ENCODE peak calls at places on chromosomes 12 and 14, in eight cellular contexts. J is OCI-LY7, Y is uterus, Q is right atrium auricular region, H is body of pancreas, W is right cardiac atrium, D is A549, B is heart right ventricle. U is an unnamed sample.
A peak's percentile ranks its signal among the peaks of the same experiment; 100 is the strongest.

GRCh38 chr12:105433804-105434203 is 103.3 kb downstream of the C12orf75 start:
- DNase-seq in Y (no peak), J (no peak), H (no peak), B (no peak), D (no peak), Q (no peak), W (no peak), U (no peak)

GRCh38 chr12:52310622-52311281 is 10.4 kb downstream of the KRT83 start:
- DNase-seq in Y (no peak), D (peak; percentile 26), H (no peak), W (no peak), B (no peak), Q (no peak), J (no peak), U (no peak)

GRCh38 chr14:80215081-80215480 is 3.8 kb upstream of the DIO2 start:
- DNase-seq in W (no peak), D (no peak), Y (no peak), H (no peak), B (no peak), J (no peak), Q (no peak), U (no peak)

GRCh38 chr12:53053223-53054111 is 3.6 kb downstream of the TNS2 start:
- DNase-seq in H (peak; percentile 86), W (peak; percentile 83), Y (peak; percentile 57), Q (no peak), J (peak; percentile 45), B (peak; percentile 57), D (peak; percentile 70), U (peak; percentile 84)

GRCh38 chr14:19947413-19948090 is 16.8 kb downstream of the OR4K1 start:
- DNase-seq in D (no peak), W (no peak), H (no peak), B (no peak), J (no peak), Q (no peak), Y (no peak), U (no peak)

GRCh38 chr12:19263666-19264065 is 134.1 kb downstream of the PLEKHA5 start:
- DNase-seq in Q (no peak), J (no peak), D (no peak), Y (no peak), W (no peak), B (no peak), H (no peak), U (no peak)

GRCh38 chr12:122244565-122245371 is 18.9 kb upstream of the DIABLO start:
- DNase-seq in Q (no peak), Y (no peak), D (no peak), B (no peak), H (no peak), W (no peak), J (no peak), U (no peak)

GRCh38 chr12:89544730-89545184 is 18.9 kb upstream of the POC1B start:
- DNase-seq in H (peak; percentile 35), J (no peak), Y (no peak), D (peak; percentile 69), Q (no peak), B (peak; percentile 49), W (peak; percentile 71), U (peak; percentile 49)

GRCh38 chr12:84058136-84058535 is 854.5 kb downstream of the SLC6A15 start:
- DNase-seq in D (no peak), H (no peak), Y (no peak), Q (no peak), J (no peak), W (no peak), B (no peak), U (no peak)

GRCh38 chr12:46571593-46571992 is 199.0 kb upstream of the SLC38A2 start:
- DNase-seq in Y (no peak), H (no peak), W (no peak), Q (no peak), B (no peak), J (no peak), D (no peak), U (no peak)

GRCh38 chr12:106256524-106256923 is 8.7 kb upstream of the CKAP4 start:
- DNase-seq in H (no peak), D (no peak), B (no peak), Y (no peak), W (no peak), J (no peak), Q (no peak), U (no peak)

GRCh38 chr12:124236651-124237050 is 58.2 kb upstream of the RFLNA start:
- DNase-seq in W (no peak), Q (no peak), D (no peak), J (no peak), Y (no peak), H (no peak), B (no peak), U (no peak)

GRCh38 chr12:15719230-15719629 is 70.0 kb downstream of the EPS8 start:
- DNase-seq in Y (no peak), Q (no peak), J (no peak), B (no peak), D (no peak), H (no peak), W (no peak), U (no peak)

GRCh38 chr12:50707396-50707795 is 56.5 kb upstream of the ATF1 start:
- DNase-seq in W (no peak), H (no peak), B (no peak), Y (no peak), Q (no peak), D (no peak), J (no peak), U (no peak)

GRCh38 chr12:123139926-123140674 is 10.8 kb downstream of the PITPNM2 start:
- DNase-seq in H (no peak), B (no peak), Y (peak; percentile 46), W (peak; percentile 67), D (peak; percentile 64), Q (peak; percentile 63), J (no peak), U (no peak)

GRCh38 chr12:110543252-110543959 is 39.7 kb downstream of the PPTC7 start:
- DNase-seq in J (no peak), Y (peak; percentile 94), D (no peak), B (peak; percentile 71), H (peak; percentile 91), W (peak; percentile 96), Q (peak; percentile 96), U (peak; percentile 92)

GRCh38 chr12:110546339-110546738 is 36.8 kb downstream of the PPTC7 start:
- DNase-seq in Q (no peak), B (no peak), Y (no peak), J (no peak), W (no peak), D (peak; percentile 28), H (no peak), U (no peak)

GRCh38 chr12:110545812-110546211 is 37.3 kb downstream of the PPTC7 start:
- DNase-seq in Y (no peak), W (no peak), H (no peak), D (no peak), B (no peak), J (no peak), Q (no peak), U (no peak)

GRCh38 chr12:110547090-110547489 is 36.0 kb downstream of the PPTC7 start:
- DNase-seq in W (no peak), J (no peak), Q (no peak), D (no peak), H (no peak), Y (no peak), B (no peak), U (no peak)

GRCh38 chr12:110543965-110544364 is 39.2 kb downstream of the PPTC7 start:
- DNase-seq in D (no peak), B (no peak), W (no peak), J (no peak), Y (no peak), Q (no peak), H (no peak), U (no peak)
- H3K4me1 ChIP-seq in D (peaks cover 24% of the 10 kb centered on the region), B (peaks cover 43% of the 10 kb centered on the region), W (peaks cover 17% of the 10 kb centered on the region), J (peaks cover 12% of the 10 kb centered on the region), Y (peaks cover 4% of the 10 kb centered on the region), Q (peaks cover 50% of the 10 kb centered on the region), H (peaks cover 35% of the 10 kb centered on the region), U (peaks cover 7% of the 10 kb centered on the region)

DNA sequence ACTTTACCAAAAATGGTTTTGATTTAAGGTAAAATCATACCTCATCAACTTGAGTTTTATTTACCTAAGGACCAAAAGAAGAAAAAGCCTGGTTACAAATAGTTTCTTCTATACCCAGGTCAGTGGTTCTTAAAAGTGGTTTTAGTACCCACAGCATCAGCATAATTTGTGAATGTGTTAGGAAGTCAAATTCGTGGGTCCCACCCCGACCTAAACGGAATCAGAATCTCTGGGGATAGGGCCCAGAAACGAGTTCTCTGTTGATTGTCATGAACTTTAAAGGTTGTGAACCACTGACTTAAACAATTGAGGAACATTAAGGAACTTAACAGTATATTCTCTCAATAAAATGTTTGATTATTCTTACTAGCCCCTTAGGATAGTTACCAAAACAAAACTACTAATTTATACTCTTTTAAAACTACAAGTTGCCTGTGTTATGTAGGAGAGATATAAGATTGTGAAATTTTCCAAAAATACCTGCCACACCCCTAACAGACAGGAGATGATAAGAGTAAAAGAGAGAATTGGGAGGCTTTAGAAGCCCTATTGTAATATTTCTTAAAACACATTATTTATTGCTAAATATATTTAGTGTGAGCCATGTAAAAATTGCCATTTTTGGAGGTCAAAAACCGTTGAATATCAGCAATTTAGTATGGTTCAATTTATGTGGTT is 669 bp upstream of the SLC25A21 start:
- DNase-seq in H (no peak), D (no peak), J (no peak), W (no peak), Y (no peak), Q (no peak), B (no peak), U (no peak)
- H3K4me3 ChIP-seq in H (no peak overlapping the region), D (peak overlapping the region; percentile 59), J (no peak overlapping the region), W (peak overlapping the region; percentile 76), Y (peak overlapping the region; percentile 77), Q (peak overlapping the region; percentile 67), B (peak overlapping the region; percentile 81), U (no peak overlapping the region)

DNA sequence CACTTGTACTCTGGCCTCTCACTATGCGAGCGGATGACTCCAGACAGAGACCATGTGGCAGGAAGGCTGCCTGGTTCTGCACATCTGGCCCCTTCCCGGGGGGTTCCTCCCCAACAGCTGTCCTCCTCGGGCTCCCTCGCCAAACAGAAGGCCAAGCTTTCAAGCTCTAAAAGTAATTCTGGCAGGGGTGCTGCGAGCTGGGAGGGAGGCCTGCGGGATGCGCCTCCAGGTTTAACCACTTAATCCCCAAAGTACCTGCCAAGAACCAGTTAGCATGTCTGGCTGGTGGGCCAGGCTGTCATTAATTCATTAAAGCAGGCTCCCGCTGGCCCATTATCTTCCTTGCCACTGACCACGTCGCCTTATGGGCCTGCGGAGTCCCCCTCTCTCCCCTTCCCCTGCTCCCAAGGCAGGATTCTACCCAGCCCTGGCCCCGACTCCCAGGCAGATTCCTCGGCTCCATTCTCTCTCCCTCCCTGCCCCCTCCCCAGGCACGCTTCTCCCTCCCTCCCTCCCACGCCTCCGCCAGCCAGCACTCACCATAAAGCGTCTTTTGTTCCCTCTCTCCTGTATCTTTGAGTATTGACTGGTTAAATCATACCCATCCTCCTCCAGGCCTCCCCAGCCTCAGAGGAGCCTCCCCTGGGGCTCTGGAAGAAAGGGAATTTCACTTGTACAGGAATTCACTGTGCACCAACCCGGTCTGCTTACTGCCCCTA is 4.9 kb downstream of the HRK start:
- DNase-seq in W (no peak), Y (no peak), H (no peak), B (no peak), D (no peak), J (no peak), Q (no peak), U (no peak)
- H3K4me1 ChIP-seq in W (peaks cover 2% of the 10 kb centered on the region), Y (no peaks in the 10 kb centered on the region), H (peaks cover 27% of the 10 kb centered on the region), B (peaks cover 25% of the 10 kb centered on the region), D (peaks cover 15% of the 10 kb centered on the region), J (peaks cover 33% of the 10 kb centered on the region), Q (peaks cover 28% of the 10 kb centered on the region), U (peaks cover 16% of the 10 kb centered on the region)

DNA sequence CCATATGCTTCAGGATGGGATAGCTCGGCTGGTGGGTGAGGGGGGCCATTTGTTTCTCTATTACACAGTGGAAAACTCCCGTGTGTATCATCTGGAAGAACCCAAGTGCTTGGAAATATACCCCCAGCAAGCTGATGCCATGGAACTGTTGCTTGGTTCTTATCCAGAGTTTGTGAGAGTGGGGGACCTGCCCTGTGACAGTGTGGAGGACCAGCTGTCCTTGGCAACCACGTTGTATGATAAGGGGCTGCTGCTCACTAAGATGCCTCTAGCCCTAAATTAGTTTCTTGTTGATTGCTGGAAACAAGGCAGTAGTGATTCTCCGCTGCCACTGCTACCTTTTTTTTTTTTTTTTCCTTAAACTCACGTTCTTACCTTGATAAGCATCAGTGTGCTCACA is 1.9 kb downstream of the RIOX1 start:
- DNase-seq in W (peak; percentile 59), B (no peak), D (no peak), J (no peak), Y (no peak), H (no peak), Q (no peak), U (no peak)
- H3K4me3 ChIP-seq in W (peak overlapping the region; percentile 0), B (peak overlapping the region; percentile 74), D (no peak overlapping the region), J (peak overlapping the region; percentile 84), Y (no peak overlapping the region), H (no peak overlapping the region), Q (no peak overlapping the region), U (no peak overlapping the region)

U was measured in lung.